ENCODE peak calls at places on chromosomes 7 and 10, in seven cellular contexts. I is left lung, H is K562, O is body of pancreas, P is HCT116, J is hepatocyte, E is colonic mucosa. Y is an unnamed sample. For H3K4me1, the result is how much of the 10 kb centered on the place peaks cover.

GRCh38 chr10:79101560-79101971 is 32.8 kb downstream of the ZMIZ1 start:
- DNase-seq in I (no peak), H (no peak), O (peak), P (no peak), J (no peak), E (no peak), Y (no peak)

GRCh38 chr10:61986788-61987187 is 85.3 kb downstream of the ARID5B start:
- DNase-seq in I (no peak), H (no peak), O (no peak), P (no peak), J (no peak), E (no peak), Y (no peak)

GRCh38 chr7:43758861-43759683 is 592 bp downstream of the BLVRA start:
- DNase-seq in I (no peak), H (peak), O (peak), P (no peak), J (peak), E (peak), Y (no peak)

GRCh38 chr7:54252256-54253035 is 289.7 kb upstream of the VSTM2A start:
- DNase-seq in I (no peak), H (no peak), O (no peak), P (no peak), J (no peak), E (no peak), Y (no peak)

GRCh38 chr7:24422611-24423010 is 138.6 kb downstream of the NPY start:
- DNase-seq in I (no peak), H (no peak), O (no peak), P (no peak), J (no peak), E (no peak), Y (no peak)

GRCh38 chr7:1431226-1431625 is 28.0 kb downstream of the MICALL2 start:
- DNase-seq in I (no peak), H (no peak), O (no peak), P (no peak), J (no peak), E (no peak), Y (no peak)

GRCh38 chr10:123588386-123588914 is 77.7 kb upstream of the GPR26 start:
- DNase-seq in I (no peak), H (no peak), O (no peak), P (no peak), J (no peak), E (no peak), Y (no peak)

GRCh38 chr7:27611043-27611442 is 51.6 kb downstream of the HIBADH start:
- DNase-seq in I (no peak), H (no peak), O (no peak), P (no peak), J (no peak), E (no peak), Y (peak)

GRCh38 chr7:96709381-96710228 is at the start of gene SEM1:
- DNase-seq in I (peak), H (peak), O (peak), P (peak), J (peak), E (peak), Y (peak)

GRCh38 chr7:1555813-1556540 is at the start of gene TMEM184A:
- DNase-seq in I (peak), H (peak), O (peak), P (peak), J (peak), E (peak), Y (peak)

GRCh38 chr10:37010741-37011140 is 114.7 kb upstream of the ANKRD30A start:
- DNase-seq in I (no peak), H (no peak), O (no peak), P (no peak), J (no peak), E (no peak), Y (no peak)

GRCh38 chr7:99165816-99166215 is 21.9 kb upstream of the SMURF1 start:
- DNase-seq in I (no peak), H (no peak), O (no peak), P (no peak), J (no peak), E (no peak), Y (no peak)

GRCh38 chr7:151110941-151111645 is 24.8 kb downstream of the AGAP3 start:
- DNase-seq in I (peak), H (peak), O (peak), P (no peak), J (peak), E (peak), Y (peak)

GRCh38 chr7:91288208-91288824 is 24.1 kb downstream of the FZD1 start:
- DNase-seq in I (peak), H (peak), O (peak), P (peak), J (peak), E (peak), Y (no peak)

GRCh38 chr7:143003393-143004051 is 23.4 kb downstream of the OR9A2 start:
- DNase-seq in I (no peak), H (peak), O (peak), P (peak), J (peak), E (no peak), Y (peak)

GRCh38 chr7:37524056-37524455 is 75.4 kb upstream of the ELMO1 start:
- DNase-seq in I (no peak), H (no peak), O (no peak), P (no peak), J (no peak), E (no peak), Y (no peak)

GRCh38 chr10:132181691-132182425 is 4.9 kb upstream of the DPYSL4 start:
- DNase-seq in I (no peak), H (no peak), O (no peak), P (no peak), J (no peak), E (no peak), Y (no peak)

GRCh38 chr10:89891006-89891405 is 189.6 kb downstream of the KIF20B start:
- DNase-seq in I (no peak), H (no peak), O (no peak), P (no peak), J (no peak), E (no peak), Y (no peak)

GRCh38 chr10:132551093-132551807 is 13.7 kb downstream of the INPP5A start:
- DNase-seq in I (peak), H (no peak), O (no peak), P (no peak), J (no peak), E (no peak), Y (no peak)

GRCh38 chr7:79236352-79237028 is 217.0 kb downstream of the MAGI2 start:
- DNase-seq in I (no peak), H (no peak), O (no peak), P (no peak), J (no peak), E (no peak), Y (no peak)

GRCh38 chr7:128941323-128941890 is 3.7 kb downstream of the IRF5 start:
- DNase-seq in I (no peak), H (no peak), O (no peak), P (no peak), J (no peak), E (no peak), Y (no peak)

GRCh38 chr7:30869794-30870491 is 41.7 kb upstream of the AQP1 start:
- DNase-seq in I (no peak), H (no peak), O (no peak), P (no peak), J (no peak), E (no peak), Y (no peak)

GRCh38 chr7:7426686-7427085 is 109.0 kb downstream of the COL28A1 start:
- DNase-seq in I (no peak), H (no peak), O (no peak), P (no peak), J (no peak), E (no peak), Y (no peak)

GRCh38 chr10:97940534-97940933 is 89.9 kb downstream of the CRTAC1 start:
- DNase-seq in I (no peak), H (no peak), O (no peak), P (no peak), J (no peak), E (no peak), Y (no peak)

GRCh38 chr7:106143711-106144347 is 31.7 kb upstream of the SYPL1 start:
- DNase-seq in I (no peak), H (peak), O (no peak), P (no peak), J (no peak), E (no peak), Y (no peak)

GRCh38 chr7:40761757-40762342 is 627.0 kb downstream of the SUGCT start:
- DNase-seq in I (no peak), H (no peak), O (no peak), P (no peak), J (no peak), E (no peak), Y (no peak)

GRCh38 chr10:129952771-129953489 is 11.1 kb downstream of the EBF3 start:
- DNase-seq in I (peak), H (no peak), O (no peak), P (no peak), J (no peak), E (no peak), Y (no peak)

GRCh38 chr7:134627775-134628153 is 18.9 kb upstream of the BPGM start:
- DNase-seq in I (no peak), H (no peak), O (no peak), P (no peak), J (no peak), E (no peak), Y (no peak)

GRCh38 chr10:131821378-131822012 is 79.3 kb upstream of the PPP2R2D start:
- DNase-seq in I (no peak), H (no peak), O (no peak), P (no peak), J (no peak), E (no peak), Y (no peak)

GRCh38 chr10:16271571-16271970 is 165.2 kb upstream of the PTER start:
- DNase-seq in I (no peak), H (no peak), O (no peak), P (no peak), J (no peak), E (no peak), Y (no peak)

GRCh38 chr7:72309476-72309875 is 102.7 kb downstream of the CALN1 start:
- DNase-seq in I (no peak), H (no peak), O (no peak), P (no peak), J (no peak), E (no peak), Y (no peak)

GRCh38 chr7:5629941-5630340 is 151.5 kb downstream of the RNF216 start:
- DNase-seq in I (no peak), H (no peak), O (no peak), P (peak), J (no peak), E (no peak), Y (peak)

GRCh38 chr7:39624935-39625694 is 1.7 kb downstream of the RALA start:
- DNase-seq in I (no peak), H (no peak), O (no peak), P (no peak), J (no peak), E (no peak), Y (no peak)
- H3K4me1 ChIP-seq in I (half or more), H (under half), O (under half), P (under half), J (under half), E (under half), Y (under half)

GRCh38 chr10:80281292-80281691 is 8.2 kb downstream of the MAT1A start:
- DNase-seq in I (no peak), H (no peak), O (no peak), P (no peak), J (no peak), E (peak), Y (no peak)

GRCh38 chr10:80283119-80283518 is 6.3 kb downstream of the MAT1A start:
- DNase-seq in I (no peak), H (no peak), O (no peak), P (no peak), J (peak), E (no peak), Y (no peak)

GRCh38 chr10:80284522-80284921 is 4.9 kb downstream of the MAT1A start:
- DNase-seq in I (no peak), H (no peak), O (no peak), P (no peak), J (no peak), E (no peak), Y (no peak)

GRCh38 chr10:80281784-80282505 is 7.5 kb downstream of the MAT1A start:
- DNase-seq in I (no peak), H (no peak), O (peak), P (no peak), J (peak), E (no peak), Y (no peak)

DNA sequence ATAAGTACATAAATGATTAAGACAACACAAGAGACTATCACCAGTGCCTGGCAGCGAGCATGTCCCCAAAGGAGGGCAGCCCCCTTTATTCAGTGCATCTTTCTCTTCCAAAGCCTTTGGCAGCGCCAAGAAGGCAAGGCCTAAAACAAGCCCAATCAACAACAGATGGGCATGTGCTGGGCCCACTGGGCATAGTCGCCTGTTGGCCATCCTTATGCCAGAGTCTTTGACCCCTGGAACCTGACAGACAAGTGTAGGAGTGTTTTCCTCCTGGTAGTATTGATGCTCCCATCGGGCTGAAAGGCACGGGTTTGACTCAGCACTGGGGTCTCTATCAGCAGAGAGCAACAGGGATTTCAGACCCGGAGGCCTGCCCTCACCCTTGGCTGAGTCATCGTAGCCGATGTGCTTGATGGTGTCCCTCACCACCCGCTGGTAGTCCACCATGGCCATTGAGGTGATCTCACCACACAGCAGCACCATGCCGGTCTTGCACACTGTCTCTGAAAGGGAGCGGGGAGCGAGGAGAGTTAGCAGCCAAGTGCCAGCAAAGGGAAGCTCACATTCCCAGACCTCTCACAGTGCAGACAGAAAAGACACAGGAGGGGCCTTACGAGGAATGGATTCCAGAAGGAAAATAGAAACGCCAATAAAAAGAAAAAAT is 5.8 kb downstream of the MAT1A start:
- DNase-seq in I (no peak), H (no peak), O (no peak), P (no peak), J (peak), E (no peak), Y (no peak)
- TF ChIP-seq CTCF in I (no peak), H (no peak), O (no peak), P (no peak), J (no peak), E (no peak), Y (no peak)

GRCh38 chr10:110265573-110266193 is 39.0 kb downstream of the SMNDC1 start:
- DNase-seq in I (no peak), H (no peak), O (no peak), P (no peak), J (no peak), E (no peak), Y (no peak)

GRCh38 chr10:110268442-110268841 is 36.3 kb downstream of the SMNDC1 start:
- DNase-seq in I (no peak), H (no peak), O (peak), P (no peak), J (no peak), E (no peak), Y (no peak)

GRCh38 chr10:110267246-110267645 is 37.5 kb downstream of the SMNDC1 start:
- DNase-seq in I (no peak), H (no peak), O (no peak), P (no peak), J (no peak), E (no peak), Y (no peak)

GRCh38 chr10:110269641-110270318 is 34.9 kb downstream of the SMNDC1 start:
- DNase-seq in I (no peak), H (no peak), O (peak), P (no peak), J (peak), E (peak), Y (no peak)

GRCh38 chr10:110268931-110269640 is 35.6 kb downstream of the SMNDC1 start:
- DNase-seq in I (no peak), H (no peak), O (peak), P (no peak), J (no peak), E (no peak), Y (no peak)
- H3K4me3 ChIP-seq in I (peak), H (no peak), O (no peak), P (no peak), J (no peak), E (no peak), Y (no peak)

GRCh38 chr10:75406158-75407065 is 4.8 kb upstream of the ZNF503 start:
- DNase-seq in I (no peak), H (no peak), O (no peak), P (no peak), J (peak), E (no peak), Y (peak)
- H3K4me1 ChIP-seq in I (half or more), H (under half), O (under half), P (half or more), J (under half), E (under half), Y (under half)

GRCh38 chr10:96089116-96089515 is 41.0 kb upstream of the ZNF518A start:
- DNase-seq in I (no peak), H (no peak), O (no peak), P (no peak), J (no peak), E (no peak), Y (no peak)

GRCh38 chr10:96092999-96093767 is 36.9 kb upstream of the ZNF518A start:
- DNase-seq in I (no peak), H (no peak), O (no peak), P (no peak), J (no peak), E (no peak), Y (no peak)

GRCh38 chr10:96090463-96090800 is 39.7 kb upstream of the ZNF518A start:
- DNase-seq in I (no peak), H (no peak), O (no peak), P (no peak), J (no peak), E (peak), Y (no peak)

GRCh38 chr10:96093948-96094347 is 36.1 kb upstream of the ZNF518A start:
- DNase-seq in I (no peak), H (no peak), O (no peak), P (no peak), J (peak), E (no peak), Y (no peak)

DNA sequence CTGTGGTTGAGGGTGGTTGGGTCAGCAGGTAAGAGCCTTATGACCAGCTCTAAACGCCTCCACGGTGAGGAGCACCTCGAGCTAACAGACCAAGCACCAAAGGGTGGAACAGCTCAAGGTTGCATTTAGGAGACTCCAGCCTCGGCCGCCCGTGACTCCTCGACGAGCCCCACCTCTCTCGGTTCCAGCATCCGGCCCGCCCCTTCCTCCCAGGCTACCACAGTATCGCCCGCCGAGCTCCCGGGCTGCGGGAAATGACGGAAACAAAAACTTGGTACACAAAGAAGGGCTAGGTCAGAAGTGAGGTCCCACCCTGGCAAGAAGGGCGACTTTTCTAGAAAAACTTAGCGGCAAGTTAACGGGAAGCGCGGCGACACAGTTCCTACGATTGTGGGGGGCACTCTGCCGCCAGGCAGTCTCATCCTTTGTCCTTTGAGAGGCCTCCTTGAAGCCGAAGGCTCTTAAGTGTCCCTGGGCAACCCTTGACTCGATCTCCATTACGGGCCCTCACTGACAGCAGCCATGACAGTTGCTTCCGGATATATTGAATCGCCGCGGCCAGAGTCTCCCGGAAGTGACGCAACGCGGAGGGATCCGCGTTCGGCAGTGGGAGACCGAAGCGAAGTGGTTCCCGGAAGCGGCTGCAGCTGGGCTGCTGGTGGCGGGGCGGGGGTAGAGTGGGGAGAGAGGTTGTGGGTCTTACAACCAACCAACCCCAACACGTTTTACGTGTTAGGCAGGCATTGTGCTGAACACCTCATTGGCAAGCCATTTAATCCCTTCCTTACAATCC is 40.2 kb upstream of the ZNF518A start:
- DNase-seq in I (peak), H (peak), O (peak), P (peak), J (no peak), E (peak), Y (peak)
- TF ChIP-seq CTCF in I (no peak), H (peak), O (no peak), P (no peak), J (no peak), E (no peak), Y (no peak)

GRCh38 chr10:124792998-124793352 is 1.3 kb upstream of the EEF1AKMT2 start:
- DNase-seq in I (no peak), H (no peak), O (no peak), P (no peak), J (no peak), E (no peak), Y (no peak)
- H3K4me3 ChIP-seq in I (peak), H (peak), O (no peak), P (peak), J (no peak), E (no peak), Y (peak)

GRCh38 chr7:21916629-21917028 is 29.1 kb downstream of the CDCA7L start:
- DNase-seq in I (no peak), H (no peak), O (no peak), P (no peak), J (no peak), E (no peak), Y (no peak)
- H3K4me1 ChIP-seq in I (under half), H (under half), O (under half), P (under half), J (under half), E (under half), Y (under half)

GRCh38 chr10:110460111-110460809 is 37.4 kb upstream of the DUSP5 start:
- DNase-seq in I (no peak), H (no peak), O (peak), P (no peak), J (no peak), E (no peak), Y (peak)

GRCh38 chr10:110457851-110458582 is 39.7 kb upstream of the DUSP5 start:
- DNase-seq in I (no peak), H (no peak), O (no peak), P (no peak), J (no peak), E (no peak), Y (no peak)

GRCh38 chr10:110461088-110461487 is 36.6 kb upstream of the DUSP5 start:
- DNase-seq in I (no peak), H (no peak), O (no peak), P (no peak), J (no peak), E (no peak), Y (peak)

GRCh38 chr10:110458583-110458920 is 39.2 kb upstream of the DUSP5 start:
- DNase-seq in I (no peak), H (no peak), O (no peak), P (no peak), J (no peak), E (no peak), Y (no peak)

DNA sequence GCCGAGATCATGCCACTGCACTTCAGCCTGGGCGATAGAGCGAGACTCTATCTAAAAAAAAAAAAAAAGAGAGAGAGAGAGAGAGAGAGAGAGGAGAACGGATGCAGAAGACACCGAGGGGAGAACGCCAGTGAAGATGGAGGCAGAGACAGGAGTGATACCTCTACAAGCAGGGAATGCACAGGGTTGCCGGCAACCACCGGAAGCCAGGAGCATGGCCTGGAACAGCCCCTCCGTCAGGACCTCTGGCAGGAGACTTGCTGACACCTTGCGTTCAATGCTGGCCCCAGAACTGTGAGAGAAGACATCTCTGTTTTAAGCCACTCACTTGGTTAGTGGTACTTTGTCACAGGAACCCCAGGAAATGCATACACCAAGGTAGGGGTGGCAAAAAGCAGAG is 38.1 kb upstream of the DUSP5 start:
- DNase-seq in I (no peak), H (no peak), O (no peak), P (no peak), J (no peak), E (no peak), Y (no peak)
- TF ChIP-seq CTCF in I (no peak), H (no peak), O (no peak), P (no peak), J (no peak), E (no peak), Y (no peak)